ENCODE peak calls at places on chromosomes 6 and 20, in eight cellular contexts. One of them, this sample, is unnamed.

GRCh38 chr6:33297406-33297955 is 1.3 kb downstream of the RGL2 start:
- DNase-seq in ascending aorta: no peak
- DNase-seq in tibial artery: no peak
- DNase-seq in T-helper 2 cell: no peak
- DNase-seq in NCI-H2081: no peak
- DNase-seq in GM12865: no peak
- DNase-seq in mesenteric fat pad: no peak
- DNase-seq in hypothalamus: no peak
- DNase-seq in this sample: peak; percentile 58

GRCh38 chr6:35601331-35602132 is 87.2 kb downstream of the FKBP5 start:
- DNase-seq in ascending aorta: peak; percentile 88
- DNase-seq in tibial artery: peak; percentile 86
- DNase-seq in T-helper 2 cell: no peak
- DNase-seq in NCI-H2081: peak; percentile 19
- DNase-seq in GM12865: no peak
- DNase-seq in mesenteric fat pad: no peak
- DNase-seq in hypothalamus: peak; percentile 17
- DNase-seq in this sample: peak; percentile 73

GRCh38 chr6:169846286-169847056 is 95.0 kb downstream of the ERMARD start:
- DNase-seq in ascending aorta: peak; percentile 57
- DNase-seq in tibial artery: peak; percentile 13
- DNase-seq in T-helper 2 cell: no peak
- DNase-seq in NCI-H2081: no peak
- DNase-seq in GM12865: no peak
- DNase-seq in mesenteric fat pad: peak; percentile 83
- DNase-seq in hypothalamus: no peak
- DNase-seq in this sample: no peak

GRCh38 chr20:62744761-62745160 is 36.1 kb downstream of the NTSR1 start:
- DNase-seq in ascending aorta: no peak
- DNase-seq in tibial artery: no peak
- DNase-seq in T-helper 2 cell: peak; percentile 2
- DNase-seq in NCI-H2081: no peak
- DNase-seq in GM12865: no peak
- DNase-seq in mesenteric fat pad: no peak
- DNase-seq in hypothalamus: no peak
- DNase-seq in this sample: no peak

GRCh38 chr6:157982297-157982579 is 575 bp downstream of the SYNJ2 start:
- DNase-seq in ascending aorta: no peak
- DNase-seq in tibial artery: no peak
- DNase-seq in T-helper 2 cell: no peak
- DNase-seq in NCI-H2081: peak; percentile 28
- DNase-seq in GM12865: peak; percentile 54
- DNase-seq in mesenteric fat pad: peak; percentile 84
- DNase-seq in hypothalamus: no peak
- DNase-seq in this sample: no peak

GRCh38 chr6:10882654-10883053 is 813 bp upstream of the GCM2 start:
- DNase-seq in ascending aorta: no peak
- DNase-seq in tibial artery: no peak
- DNase-seq in T-helper 2 cell: no peak
- DNase-seq in NCI-H2081: no peak
- DNase-seq in GM12865: no peak
- DNase-seq in mesenteric fat pad: no peak
- DNase-seq in hypothalamus: no peak
- DNase-seq in this sample: no peak

GRCh38 chr6:36514554-36515456 is 32.5 kb downstream of the STK38 start:
- DNase-seq in ascending aorta: no peak
- DNase-seq in tibial artery: no peak
- DNase-seq in T-helper 2 cell: no peak
- DNase-seq in NCI-H2081: no peak
- DNase-seq in GM12865: no peak
- DNase-seq in mesenteric fat pad: no peak
- DNase-seq in hypothalamus: no peak
- DNase-seq in this sample: peak; percentile 61

GRCh38 chr6:17907467-17908229 is 79.8 kb downstream of the KIF13A start:
- DNase-seq in ascending aorta: peak; percentile 91
- DNase-seq in tibial artery: peak; percentile 89
- DNase-seq in T-helper 2 cell: no peak
- DNase-seq in NCI-H2081: no peak
- DNase-seq in GM12865: peak; percentile 10
- DNase-seq in mesenteric fat pad: no peak
- DNase-seq in hypothalamus: no peak
- DNase-seq in this sample: peak; percentile 56

GRCh38 chr6:136424901-136425300 is 125.3 kb downstream of the MAP7 start:
- DNase-seq in ascending aorta: no peak
- DNase-seq in tibial artery: no peak
- DNase-seq in T-helper 2 cell: no peak
- DNase-seq in NCI-H2081: no peak
- DNase-seq in GM12865: no peak
- DNase-seq in mesenteric fat pad: no peak
- DNase-seq in hypothalamus: no peak
- DNase-seq in this sample: no peak

GRCh38 chr6:111558690-111559192 is 46.9 kb downstream of the TRAF3IP2 start:
- DNase-seq in ascending aorta: no peak
- DNase-seq in tibial artery: no peak
- DNase-seq in T-helper 2 cell: no peak
- DNase-seq in NCI-H2081: peak; percentile 59
- DNase-seq in GM12865: no peak
- DNase-seq in mesenteric fat pad: no peak
- DNase-seq in hypothalamus: no peak
- DNase-seq in this sample: no peak

GRCh38 chr20:61002090-61002489 is 250.0 kb upstream of the CDH4 start:
- DNase-seq in ascending aorta: no peak
- DNase-seq in tibial artery: no peak
- DNase-seq in T-helper 2 cell: no peak
- DNase-seq in NCI-H2081: no peak
- DNase-seq in GM12865: no peak
- DNase-seq in mesenteric fat pad: no peak
- DNase-seq in hypothalamus: no peak
- DNase-seq in this sample: no peak

GRCh38 chr6:56019973-56020372 is 144.6 kb upstream of the BMP5 start:
- DNase-seq in ascending aorta: no peak
- DNase-seq in tibial artery: no peak
- DNase-seq in T-helper 2 cell: no peak
- DNase-seq in NCI-H2081: no peak
- DNase-seq in GM12865: no peak
- DNase-seq in mesenteric fat pad: no peak
- DNase-seq in hypothalamus: no peak
- DNase-seq in this sample: no peak

GRCh38 chr20:53129557-53129956 is 157.4 kb downstream of the TSHZ2 start:
- DNase-seq in ascending aorta: no peak
- DNase-seq in tibial artery: no peak
- DNase-seq in T-helper 2 cell: no peak
- DNase-seq in NCI-H2081: no peak
- DNase-seq in GM12865: no peak
- DNase-seq in mesenteric fat pad: no peak
- DNase-seq in hypothalamus: no peak
- DNase-seq in this sample: no peak

GRCh38 chr6:36577298-36577697 is 16.9 kb upstream of the SRSF3 start:
- DNase-seq in ascending aorta: no peak
- DNase-seq in tibial artery: no peak
- DNase-seq in T-helper 2 cell: no peak
- DNase-seq in NCI-H2081: no peak
- DNase-seq in GM12865: no peak
- DNase-seq in mesenteric fat pad: no peak
- DNase-seq in hypothalamus: no peak
- DNase-seq in this sample: peak; percentile 31

GRCh38 chr20:9160760-9161159 is 91.9 kb downstream of the PLCB4 start:
- DNase-seq in ascending aorta: no peak
- DNase-seq in tibial artery: no peak
- DNase-seq in T-helper 2 cell: no peak
- DNase-seq in NCI-H2081: no peak
- DNase-seq in GM12865: no peak
- DNase-seq in mesenteric fat pad: no peak
- DNase-seq in hypothalamus: no peak
- DNase-seq in this sample: no peak

GRCh38 chr20:11247059-11247630 is 573.3 kb upstream of the JAG1 start:
- DNase-seq in ascending aorta: no peak
- DNase-seq in tibial artery: no peak
- DNase-seq in T-helper 2 cell: no peak
- DNase-seq in NCI-H2081: no peak
- DNase-seq in GM12865: no peak
- DNase-seq in mesenteric fat pad: no peak
- DNase-seq in hypothalamus: no peak
- DNase-seq in this sample: no peak

GRCh38 chr6:139855741-139856206 is 481.3 kb upstream of the CITED2 start:
- DNase-seq in ascending aorta: no peak
- DNase-seq in tibial artery: no peak
- DNase-seq in T-helper 2 cell: no peak
- DNase-seq in NCI-H2081: peak; percentile 19
- DNase-seq in GM12865: no peak
- DNase-seq in mesenteric fat pad: no peak
- DNase-seq in hypothalamus: no peak
- DNase-seq in this sample: no peak